ENCODE peak calls at places on chromosomes 6 and 20, in six cellular contexts. One of them, this sample, is unnamed.

GRCh38 chr6:116073765-116074450 is 13.2 kb upstream of the FRK start:
- DNase-seq in non-pigmented ciliary epithelial cell: no peak
- DNase-seq in BE2C: no peak
- DNase-seq in Caki2: peak; percentile 40
- DNase-seq in activated CD8-positive, alpha-beta memory T cell treated with anti-CD3 and anti-CD28 coated beads, Interleukin-2, amount 50 U/mL, for 4 hours: no peak
- DNase-seq in SW480: peak; percentile 50
- DNase-seq in this sample: no peak

GRCh38 chr20:57274846-57275245 is 8.4 kb upstream of the BMP7 start:
- DNase-seq in non-pigmented ciliary epithelial cell: no peak
- DNase-seq in BE2C: no peak
- DNase-seq in Caki2: no peak
- DNase-seq in activated CD8-positive, alpha-beta memory T cell treated with anti-CD3 and anti-CD28 coated beads, Interleukin-2, amount 50 U/mL, for 4 hours: no peak
- DNase-seq in SW480: no peak
- DNase-seq in this sample: no peak

GRCh38 chr6:158648682-158649131 is 1.1 kb upstream of the SYTL3 start:
- DNase-seq in non-pigmented ciliary epithelial cell: peak; percentile 87
- DNase-seq in BE2C: no peak
- DNase-seq in Caki2: peak; percentile 58
- DNase-seq in activated CD8-positive, alpha-beta memory T cell treated with anti-CD3 and anti-CD28 coated beads, Interleukin-2, amount 50 U/mL, for 4 hours: no peak
- DNase-seq in SW480: no peak
- DNase-seq in this sample: no peak

GRCh38 chr6:134161036-134161435 is 108.6 kb upstream of the SLC2A12 start:
- DNase-seq in non-pigmented ciliary epithelial cell: no peak
- DNase-seq in BE2C: no peak
- DNase-seq in Caki2: peak; percentile 35
- DNase-seq in activated CD8-positive, alpha-beta memory T cell treated with anti-CD3 and anti-CD28 coated beads, Interleukin-2, amount 50 U/mL, for 4 hours: no peak
- DNase-seq in SW480: peak; percentile 8
- DNase-seq in this sample: no peak

GRCh38 chr20:24836900-24837299 is 112.2 kb upstream of the CST7 start:
- DNase-seq in non-pigmented ciliary epithelial cell: no peak
- DNase-seq in BE2C: no peak
- DNase-seq in Caki2: no peak
- DNase-seq in activated CD8-positive, alpha-beta memory T cell treated with anti-CD3 and anti-CD28 coated beads, Interleukin-2, amount 50 U/mL, for 4 hours: no peak
- DNase-seq in SW480: no peak
- DNase-seq in this sample: no peak

GRCh38 chr6:18536693-18537092 is 149.5 kb downstream of the RNF144B start:
- DNase-seq in non-pigmented ciliary epithelial cell: no peak
- DNase-seq in BE2C: no peak
- DNase-seq in Caki2: no peak
- DNase-seq in activated CD8-positive, alpha-beta memory T cell treated with anti-CD3 and anti-CD28 coated beads, Interleukin-2, amount 50 U/mL, for 4 hours: no peak
- DNase-seq in SW480: no peak
- DNase-seq in this sample: no peak

GRCh38 chr6:30200551-30201281 is 12.5 kb downstream of the TRIM26 start:
- DNase-seq in non-pigmented ciliary epithelial cell: no peak
- DNase-seq in BE2C: no peak
- DNase-seq in Caki2: no peak
- DNase-seq in activated CD8-positive, alpha-beta memory T cell treated with anti-CD3 and anti-CD28 coated beads, Interleukin-2, amount 50 U/mL, for 4 hours: no peak
- DNase-seq in SW480: no peak
- DNase-seq in this sample: no peak

GRCh38 chr6:54903884-54904283 is 57.3 kb downstream of the FAM83B start:
- DNase-seq in non-pigmented ciliary epithelial cell: no peak
- DNase-seq in BE2C: no peak
- DNase-seq in Caki2: no peak
- DNase-seq in activated CD8-positive, alpha-beta memory T cell treated with anti-CD3 and anti-CD28 coated beads, Interleukin-2, amount 50 U/mL, for 4 hours: no peak
- DNase-seq in SW480: no peak
- DNase-seq in this sample: no peak

GRCh38 chr6:77910826-77911225 is 258.0 kb downstream of the MEI4 start:
- DNase-seq in non-pigmented ciliary epithelial cell: no peak
- DNase-seq in BE2C: no peak
- DNase-seq in Caki2: no peak
- DNase-seq in activated CD8-positive, alpha-beta memory T cell treated with anti-CD3 and anti-CD28 coated beads, Interleukin-2, amount 50 U/mL, for 4 hours: no peak
- DNase-seq in SW480: no peak
- DNase-seq in this sample: no peak

GRCh38 chr6:26299286-26300042 is 65.5 kb upstream of the BTN3A2 start:
- DNase-seq in non-pigmented ciliary epithelial cell: no peak
- DNase-seq in BE2C: peak; percentile 53
- DNase-seq in Caki2: no peak
- DNase-seq in activated CD8-positive, alpha-beta memory T cell treated with anti-CD3 and anti-CD28 coated beads, Interleukin-2, amount 50 U/mL, for 4 hours: no peak
- DNase-seq in SW480: no peak
- DNase-seq in this sample: no peak

GRCh38 chr6:34234667-34235604 is 1.7 kb upstream of the HMGA1 start:
- DNase-seq in non-pigmented ciliary epithelial cell: no peak
- DNase-seq in BE2C: no peak
- DNase-seq in Caki2: no peak
- DNase-seq in activated CD8-positive, alpha-beta memory T cell treated with anti-CD3 and anti-CD28 coated beads, Interleukin-2, amount 50 U/mL, for 4 hours: peak; percentile 59
- DNase-seq in SW480: peak; percentile 63
- DNase-seq in this sample: no peak

GRCh38 chr6:170069611-170070010 is 221.3 kb downstream of the DLL1 start:
- DNase-seq in non-pigmented ciliary epithelial cell: no peak
- DNase-seq in BE2C: no peak
- DNase-seq in Caki2: no peak
- DNase-seq in activated CD8-positive, alpha-beta memory T cell treated with anti-CD3 and anti-CD28 coated beads, Interleukin-2, amount 50 U/mL, for 4 hours: no peak
- DNase-seq in SW480: no peak
- DNase-seq in this sample: no peak

GRCh38 chr6:14211596-14211961 is 94.0 kb downstream of the CD83 start:
- DNase-seq in non-pigmented ciliary epithelial cell: no peak
- DNase-seq in BE2C: peak; percentile 69
- DNase-seq in Caki2: no peak
- DNase-seq in activated CD8-positive, alpha-beta memory T cell treated with anti-CD3 and anti-CD28 coated beads, Interleukin-2, amount 50 U/mL, for 4 hours: peak; percentile 37
- DNase-seq in SW480: no peak
- DNase-seq in this sample: peak; percentile 62

GRCh38 chr6:81487489-81487888 is 265.0 kb downstream of the TENT5A start:
- DNase-seq in non-pigmented ciliary epithelial cell: no peak
- DNase-seq in BE2C: peak; percentile 11
- DNase-seq in Caki2: no peak
- DNase-seq in activated CD8-positive, alpha-beta memory T cell treated with anti-CD3 and anti-CD28 coated beads, Interleukin-2, amount 50 U/mL, for 4 hours: no peak
- DNase-seq in SW480: no peak
- DNase-seq in this sample: peak; percentile 43

GRCh38 chr6:93407186-93407585 is 12.2 kb downstream of the EPHA7 start:
- DNase-seq in non-pigmented ciliary epithelial cell: no peak
- DNase-seq in BE2C: no peak
- DNase-seq in Caki2: no peak
- DNase-seq in activated CD8-positive, alpha-beta memory T cell treated with anti-CD3 and anti-CD28 coated beads, Interleukin-2, amount 50 U/mL, for 4 hours: no peak
- DNase-seq in SW480: no peak
- DNase-seq in this sample: no peak

GRCh38 chr6:169118346-169118830 is 135.3 kb downstream of the THBS2 start:
- DNase-seq in non-pigmented ciliary epithelial cell: no peak
- DNase-seq in BE2C: no peak
- DNase-seq in Caki2: no peak
- DNase-seq in activated CD8-positive, alpha-beta memory T cell treated with anti-CD3 and anti-CD28 coated beads, Interleukin-2, amount 50 U/mL, for 4 hours: no peak
- DNase-seq in SW480: no peak
- DNase-seq in this sample: no peak

GRCh38 chr20:58640446-58640845 is 10.6 kb upstream of the STX16 start:
- DNase-seq in non-pigmented ciliary epithelial cell: peak; percentile 78
- DNase-seq in BE2C: no peak
- DNase-seq in Caki2: no peak
- DNase-seq in activated CD8-positive, alpha-beta memory T cell treated with anti-CD3 and anti-CD28 coated beads, Interleukin-2, amount 50 U/mL, for 4 hours: no peak
- DNase-seq in SW480: no peak
- DNase-seq in this sample: no peak

GRCh38 chr6:113447088-113447831 is 409.9 kb upstream of the MARCKS start:
- DNase-seq in non-pigmented ciliary epithelial cell: peak; percentile 81
- DNase-seq in BE2C: no peak
- DNase-seq in Caki2: peak; percentile 65
- DNase-seq in activated CD8-positive, alpha-beta memory T cell treated with anti-CD3 and anti-CD28 coated beads, Interleukin-2, amount 50 U/mL, for 4 hours: no peak
- DNase-seq in SW480: no peak
- DNase-seq in this sample: no peak

GRCh38 chr6:146914563-146915483 is 289.4 kb upstream of the STXBP5 start:
- DNase-seq in non-pigmented ciliary epithelial cell: peak; percentile 93
- DNase-seq in BE2C: peak; percentile 60
- DNase-seq in Caki2: peak; percentile 87
- DNase-seq in activated CD8-positive, alpha-beta memory T cell treated with anti-CD3 and anti-CD28 coated beads, Interleukin-2, amount 50 U/mL, for 4 hours: no peak
- DNase-seq in SW480: peak; percentile 7
- DNase-seq in this sample: peak; percentile 8

GRCh38 chr20:38649275-38649891 is 47.8 kb downstream of the ARHGAP40 start:
- DNase-seq in non-pigmented ciliary epithelial cell: no peak
- DNase-seq in BE2C: peak; percentile 60
- DNase-seq in Caki2: peak; percentile 29
- DNase-seq in activated CD8-positive, alpha-beta memory T cell treated with anti-CD3 and anti-CD28 coated beads, Interleukin-2, amount 50 U/mL, for 4 hours: no peak
- DNase-seq in SW480: peak; percentile 62
- DNase-seq in this sample: no peak

GRCh38 chr6:90905351-90905750 is 318.5 kb upstream of the MAP3K7 start:
- DNase-seq in non-pigmented ciliary epithelial cell: no peak
- DNase-seq in BE2C: no peak
- DNase-seq in Caki2: no peak
- DNase-seq in activated CD8-positive, alpha-beta memory T cell treated with anti-CD3 and anti-CD28 coated beads, Interleukin-2, amount 50 U/mL, for 4 hours: no peak
- DNase-seq in SW480: no peak
- DNase-seq in this sample: no peak

GRCh38 chr6:42511803-42512422 is 51.9 kb upstream of the UBR2 start:
- DNase-seq in non-pigmented ciliary epithelial cell: no peak
- DNase-seq in BE2C: no peak
- DNase-seq in Caki2: no peak
- DNase-seq in activated CD8-positive, alpha-beta memory T cell treated with anti-CD3 and anti-CD28 coated beads, Interleukin-2, amount 50 U/mL, for 4 hours: no peak
- DNase-seq in SW480: no peak
- DNase-seq in this sample: no peak

GRCh38 chr6:7765575-7766325 is 39.9 kb downstream of the BMP6 start:
- DNase-seq in non-pigmented ciliary epithelial cell: no peak
- DNase-seq in BE2C: no peak
- DNase-seq in Caki2: no peak
- DNase-seq in activated CD8-positive, alpha-beta memory T cell treated with anti-CD3 and anti-CD28 coated beads, Interleukin-2, amount 50 U/mL, for 4 hours: no peak
- DNase-seq in SW480: no peak
- DNase-seq in this sample: no peak

GRCh38 chr6:149563203-149563927 is 2.8 kb upstream of the GINM1 start:
- DNase-seq in non-pigmented ciliary epithelial cell: peak; percentile 41
- DNase-seq in BE2C: no peak
- DNase-seq in Caki2: no peak
- DNase-seq in activated CD8-positive, alpha-beta memory T cell treated with anti-CD3 and anti-CD28 coated beads, Interleukin-2, amount 50 U/mL, for 4 hours: no peak
- DNase-seq in SW480: no peak
- DNase-seq in this sample: no peak

GRCh38 chr6:113833537-113833936 is 23.6 kb upstream of the MARCKS start:
- DNase-seq in non-pigmented ciliary epithelial cell: no peak
- DNase-seq in BE2C: no peak
- DNase-seq in Caki2: no peak
- DNase-seq in activated CD8-positive, alpha-beta memory T cell treated with anti-CD3 and anti-CD28 coated beads, Interleukin-2, amount 50 U/mL, for 4 hours: no peak
- DNase-seq in SW480: no peak
- DNase-seq in this sample: no peak

GRCh38 chr6:189676-190075 is 102.6 kb upstream of the DUSP22 start:
- DNase-seq in non-pigmented ciliary epithelial cell: no peak
- DNase-seq in BE2C: no peak
- DNase-seq in Caki2: no peak
- DNase-seq in activated CD8-positive, alpha-beta memory T cell treated with anti-CD3 and anti-CD28 coated beads, Interleukin-2, amount 50 U/mL, for 4 hours: no peak
- DNase-seq in SW480: no peak
- DNase-seq in this sample: no peak

GRCh38 chr6:36683145-36683655 is 4.7 kb downstream of the CDKN1A start:
- DNase-seq in non-pigmented ciliary epithelial cell: no peak
- DNase-seq in BE2C: no peak
- DNase-seq in Caki2: no peak
- DNase-seq in activated CD8-positive, alpha-beta memory T cell treated with anti-CD3 and anti-CD28 coated beads, Interleukin-2, amount 50 U/mL, for 4 hours: no peak
- DNase-seq in SW480: no peak
- DNase-seq in this sample: no peak

GRCh38 chr20:38173237-38174156 is 8.4 kb upstream of the TGM2 start:
- DNase-seq in non-pigmented ciliary epithelial cell: peak; percentile 74
- DNase-seq in BE2C: no peak
- DNase-seq in Caki2: peak; percentile 79
- DNase-seq in activated CD8-positive, alpha-beta memory T cell treated with anti-CD3 and anti-CD28 coated beads, Interleukin-2, amount 50 U/mL, for 4 hours: no peak
- DNase-seq in SW480: peak; percentile 97
- DNase-seq in this sample: peak; percentile 39

GRCh38 chr6:151452750-151453427 is 963 bp upstream of the RMND1 start:
- DNase-seq in non-pigmented ciliary epithelial cell: no peak
- DNase-seq in BE2C: peak; percentile 54
- DNase-seq in Caki2: no peak
- DNase-seq in activated CD8-positive, alpha-beta memory T cell treated with anti-CD3 and anti-CD28 coated beads, Interleukin-2, amount 50 U/mL, for 4 hours: no peak
- DNase-seq in SW480: peak; percentile 2
- DNase-seq in this sample: peak; percentile 25

GRCh38 chr6:54196905-54197304 is 85.7 kb downstream of the MLIP start:
- DNase-seq in non-pigmented ciliary epithelial cell: no peak
- DNase-seq in BE2C: no peak
- DNase-seq in Caki2: no peak
- DNase-seq in activated CD8-positive, alpha-beta memory T cell treated with anti-CD3 and anti-CD28 coated beads, Interleukin-2, amount 50 U/mL, for 4 hours: no peak
- DNase-seq in SW480: no peak
- DNase-seq in this sample: no peak

GRCh38 chr6:14321992-14322772 is 204.6 kb downstream of the CD83 start:
- DNase-seq in non-pigmented ciliary epithelial cell: no peak
- DNase-seq in BE2C: no peak
- DNase-seq in Caki2: no peak
- DNase-seq in activated CD8-positive, alpha-beta memory T cell treated with anti-CD3 and anti-CD28 coated beads, Interleukin-2, amount 50 U/mL, for 4 hours: no peak
- DNase-seq in SW480: peak; percentile 16
- DNase-seq in this sample: no peak

GRCh38 chr6:84549912-84550311 is 214.5 kb downstream of the TBX18 start:
- DNase-seq in non-pigmented ciliary epithelial cell: no peak
- DNase-seq in BE2C: no peak
- DNase-seq in Caki2: no peak
- DNase-seq in activated CD8-positive, alpha-beta memory T cell treated with anti-CD3 and anti-CD28 coated beads, Interleukin-2, amount 50 U/mL, for 4 hours: no peak
- DNase-seq in SW480: no peak
- DNase-seq in this sample: no peak

GRCh38 chr6:72783667-72784066 is 161.8 kb downstream of the KCNQ5 start:
- DNase-seq in non-pigmented ciliary epithelial cell: no peak
- DNase-seq in BE2C: no peak
- DNase-seq in Caki2: no peak
- DNase-seq in activated CD8-positive, alpha-beta memory T cell treated with anti-CD3 and anti-CD28 coated beads, Interleukin-2, amount 50 U/mL, for 4 hours: no peak
- DNase-seq in SW480: no peak
- DNase-seq in this sample: no peak

GRCh38 chr6:169452117-169452868 is 198.6 kb upstream of the THBS2 start:
- DNase-seq in non-pigmented ciliary epithelial cell: peak; percentile 57
- DNase-seq in BE2C: no peak
- DNase-seq in Caki2: peak; percentile 77
- DNase-seq in activated CD8-positive, alpha-beta memory T cell treated with anti-CD3 and anti-CD28 coated beads, Interleukin-2, amount 50 U/mL, for 4 hours: no peak
- DNase-seq in SW480: no peak
- DNase-seq in this sample: peak; percentile 68

GRCh38 chr20:8220716-8221115 is 88.7 kb downstream of the PLCB1 start:
- DNase-seq in non-pigmented ciliary epithelial cell: no peak
- DNase-seq in BE2C: no peak
- DNase-seq in Caki2: no peak
- DNase-seq in activated CD8-positive, alpha-beta memory T cell treated with anti-CD3 and anti-CD28 coated beads, Interleukin-2, amount 50 U/mL, for 4 hours: no peak
- DNase-seq in SW480: no peak
- DNase-seq in this sample: no peak

GRCh38 chr6:112215901-112216300 is 38.5 kb downstream of the LAMA4 start:
- DNase-seq in non-pigmented ciliary epithelial cell: no peak
- DNase-seq in BE2C: no peak
- DNase-seq in Caki2: no peak
- DNase-seq in activated CD8-positive, alpha-beta memory T cell treated with anti-CD3 and anti-CD28 coated beads, Interleukin-2, amount 50 U/mL, for 4 hours: no peak
- DNase-seq in SW480: no peak
- DNase-seq in this sample: no peak

GRCh38 chr6:52405243-52405642 is 14.9 kb upstream of the EFHC1 start:
- DNase-seq in non-pigmented ciliary epithelial cell: no peak
- DNase-seq in BE2C: no peak
- DNase-seq in Caki2: no peak
- DNase-seq in activated CD8-positive, alpha-beta memory T cell treated with anti-CD3 and anti-CD28 coated beads, Interleukin-2, amount 50 U/mL, for 4 hours: no peak
- DNase-seq in SW480: no peak
- DNase-seq in this sample: no peak

This sample was measured in heart right ventricle.